ENCODE peak calls at places on chromosomes 5 and 9, in ten cellular contexts. K is transverse colon, F is esophagus squamous epithelium, R is IMR-90, C is A549, Z is psoas muscle, L is upper lobe of right lung, P is osteoblast, E is cardiac muscle cell, J is HCT116. B is an unnamed sample.

GRCh38 chr9:100425758-100426157 is 1.2 kb upstream of the MSANTD3 start:
- DNase-seq in K (no peak), F (no peak), R (no peak), C (no peak), Z (no peak), L (no peak), P (no peak), E (peak; percentile 50), J (no peak), B (no peak)

GRCh38 chr5:124519396-124519795 is 227.0 kb downstream of the ZNF608 start:
- DNase-seq in K (no peak), F (no peak), R (peak; percentile 86), C (no peak), Z (no peak), L (no peak), P (peak; percentile 87), E (peak; percentile 89), J (no peak), B (no peak)

GRCh38 chr9:8052991-8053390 is 253.4 kb upstream of the DMAC1 start:
- DNase-seq in K (no peak), F (no peak), R (no peak), C (no peak), Z (no peak), L (no peak), P (no peak), E (no peak), J (no peak), B (no peak)

GRCh38 chr9:70574222-70574837 is 159.9 kb upstream of the KLF9 start:
- DNase-seq in K (no peak), F (no peak), R (peak; percentile 76), C (no peak), Z (peak; percentile 64), L (no peak), P (peak; percentile 50), E (peak; percentile 60), J (no peak), B (peak; percentile 37)

GRCh38 chr9:107019216-107019615 is 156.2 kb downstream of the ZNF462 start:
- DNase-seq in K (no peak), F (no peak), R (peak; percentile 64), C (no peak), Z (no peak), L (no peak), P (peak; percentile 56), E (peak; percentile 70), J (no peak), B (no peak)

GRCh38 chr9:5499889-5500398 is 10.4 kb upstream of the PDCD1LG2 start:
- DNase-seq in K (no peak), F (no peak), R (peak; percentile 68), C (no peak), Z (no peak), L (no peak), P (no peak), E (peak; percentile 84), J (no peak), B (no peak)

GRCh38 chr9:124788542-124789217 is 11.7 kb downstream of the OLFML2A start:
- DNase-seq in K (no peak), F (no peak), R (no peak), C (no peak), Z (no peak), L (peak; percentile 16), P (no peak), E (no peak), J (no peak), B (no peak)

GRCh38 chr5:79493596-79494343 is 20.2 kb downstream of the HOMER1 start:
- DNase-seq in K (no peak), F (no peak), R (peak; percentile 36), C (no peak), Z (no peak), L (no peak), P (no peak), E (no peak), J (no peak), B (peak; percentile 38)

GRCh38 chr9:3468407-3469205 is 57.2 kb downstream of the RFX3 start:
- DNase-seq in K (no peak), F (no peak), R (no peak), C (no peak), Z (no peak), L (no peak), P (no peak), E (no peak), J (no peak), B (no peak)

GRCh38 chr9:135939351-135940265 is 21.6 kb downstream of the UBAC1 start:
- DNase-seq in K (no peak), F (no peak), R (no peak), C (no peak), Z (peak; percentile 37), L (no peak), P (peak; percentile 53), E (peak; percentile 7), J (no peak), B (no peak)

GRCh38 chr5:141369994-141370848 is at the start of gene PCDHGB3:
- DNase-seq in K (peak; percentile 21), F (no peak), R (peak; percentile 74), C (no peak), Z (peak; percentile 69), L (no peak), P (peak; percentile 87), E (peak; percentile 62), J (no peak), B (peak; percentile 77)

GRCh38 chr9:3894764-3895163 is 369.0 kb upstream of the RFX3 start:
- DNase-seq in K (no peak), F (no peak), R (peak; percentile 97), C (no peak), Z (no peak), L (no peak), P (no peak), E (peak; percentile 76), J (no peak), B (no peak)

GRCh38 chr9:33318781-33319180 is 28.5 kb downstream of the NFX1 start:
- DNase-seq in K (no peak), F (no peak), R (no peak), C (no peak), Z (no peak), L (no peak), P (no peak), E (no peak), J (no peak), B (no peak)

GRCh38 chr5:135833961-135834638 is 363 bp upstream of the SLC25A48 start:
- DNase-seq in K (no peak), F (no peak), R (no peak), C (no peak), Z (peak; percentile 24), L (no peak), P (peak; percentile 93), E (no peak), J (no peak), B (no peak)

GRCh38 chr9:86577420-86578333 is 223.5 kb upstream of the TUT7 start:
- DNase-seq in K (no peak), F (no peak), R (no peak), C (no peak), Z (no peak), L (no peak), P (no peak), E (no peak), J (no peak), B (no peak)

GRCh38 chr9:86575137-86575536 is 220.9 kb upstream of the TUT7 start:
- DNase-seq in K (no peak), F (no peak), R (no peak), C (no peak), Z (no peak), L (no peak), P (no peak), E (no peak), J (no peak), B (no peak)

GRCh38 chr9:86573886-86574285 is 219.7 kb upstream of the TUT7 start:
- DNase-seq in K (no peak), F (no peak), R (peak; percentile 53), C (no peak), Z (no peak), L (no peak), P (peak; percentile 91), E (no peak), J (no peak), B (no peak)

GRCh38 chr9:86578722-86579121 is 224.5 kb upstream of the TUT7 start:
- DNase-seq in K (no peak), F (no peak), R (no peak), C (no peak), Z (no peak), L (no peak), P (no peak), E (no peak), J (no peak), B (no peak)

GRCh38 chr9:86575825-86576488 is 221.7 kb upstream of the TUT7 start:
- DNase-seq in K (no peak), F (no peak), R (no peak), C (no peak), Z (peak; percentile 66), L (no peak), P (no peak), E (no peak), J (no peak), B (no peak)
- H3K4me1 ChIP-seq in K (no peaks in the 10 kb centered on the region), F (no peaks in the 10 kb centered on the region), R (peaks cover 2% of the 10 kb centered on the region), C (no peaks in the 10 kb centered on the region), Z (no peaks in the 10 kb centered on the region), L (no peaks in the 10 kb centered on the region), P (no peaks in the 10 kb centered on the region), E (peaks cover 9% of the 10 kb centered on the region), J (no peaks in the 10 kb centered on the region), B (no peaks in the 10 kb centered on the region)

GRCh38 chr5:157460921-157461792 is 1.1 kb downstream of the NIPAL4 start:
- DNase-seq in K (no peak), F (no peak), R (no peak), C (no peak), Z (no peak), L (no peak), P (no peak), E (no peak), J (no peak), B (no peak)
- H3K4me1 ChIP-seq in K (peaks cover 10% of the 10 kb centered on the region), F (peaks cover 17% of the 10 kb centered on the region), R (peaks cover 10% of the 10 kb centered on the region), C (peaks cover 55% of the 10 kb centered on the region), Z (peaks cover 10% of the 10 kb centered on the region), L (peaks cover 8% of the 10 kb centered on the region), P (peaks cover 19% of the 10 kb centered on the region), E (no peaks in the 10 kb centered on the region), J (peaks cover 23% of the 10 kb centered on the region), B (peaks cover 26% of the 10 kb centered on the region)

GRCh38 chr9:136946228-136946892 is 1.3 kb downstream of the C8G start:
- DNase-seq in K (no peak), F (no peak), R (no peak), C (no peak), Z (peak; percentile 60), L (no peak), P (peak; percentile 72), E (no peak), J (no peak), B (no peak)
- H3K4me1 ChIP-seq in K (peaks cover 33% of the 10 kb centered on the region), F (peaks cover 39% of the 10 kb centered on the region), R (peaks cover 4% of the 10 kb centered on the region), C (peaks cover 43% of the 10 kb centered on the region), Z (peaks cover 32% of the 10 kb centered on the region), L (peaks cover 28% of the 10 kb centered on the region), P (peaks cover 16% of the 10 kb centered on the region), E (peaks cover 17% of the 10 kb centered on the region), J (peaks cover 29% of the 10 kb centered on the region), B (peaks cover 9% of the 10 kb centered on the region)

GRCh38 chr5:170169996-170170395 is 62.8 kb upstream of the C5orf58 start:
- DNase-seq in K (no peak), F (no peak), R (no peak), C (no peak), Z (no peak), L (no peak), P (no peak), E (no peak), J (no peak), B (no peak)
- H3K4me1 ChIP-seq in K (no peaks in the 10 kb centered on the region), F (no peaks in the 10 kb centered on the region), R (no peaks in the 10 kb centered on the region), C (peaks cover 12% of the 10 kb centered on the region), Z (no peaks in the 10 kb centered on the region), L (no peaks in the 10 kb centered on the region), P (no peaks in the 10 kb centered on the region), E (no peaks in the 10 kb centered on the region), J (no peaks in the 10 kb centered on the region), B (no peaks in the 10 kb centered on the region)

B was measured in GM23338.